ENCODE peak calls at places on chromosomes 13 and 19, in six cellular contexts. One of them, this sample, is unnamed.

GRCh38 chr19:55902080-55902751 is 29.9 kb downstream of the NLRP13 start:
- DNase-seq in IMR-90: no peak
- DNase-seq in skeletal muscle cell: no peak
- DNase-seq in endodermal cell: no peak
- DNase-seq in choroid plexus epithelial cell: no peak
- DNase-seq in fibroblast of lung: no peak
- DNase-seq in this sample: no peak

GRCh38 chr13:73069206-73069815 is 10.5 kb downstream of the KLF5 start:
- DNase-seq in choroid plexus epithelial cell: peak; percentile 49
- DNase-seq in fibroblast of lung: peak; percentile 71
- DNase-seq in endodermal cell: no peak
- DNase-seq in IMR-90: peak; percentile 60
- DNase-seq in skeletal muscle cell: no peak
- DNase-seq in this sample: no peak

GRCh38 chr13:100212904-100213538 is 124.1 kb downstream of the PCCA start:
- DNase-seq in choroid plexus epithelial cell: no peak
- DNase-seq in IMR-90: no peak
- DNase-seq in skeletal muscle cell: no peak
- DNase-seq in endodermal cell: no peak
- DNase-seq in fibroblast of lung: no peak
- DNase-seq in this sample: no peak

GRCh38 chr13:25687622-25688225 is 315.9 kb downstream of the ATP8A2 start:
- DNase-seq in skeletal muscle cell: no peak
- DNase-seq in endodermal cell: no peak
- DNase-seq in choroid plexus epithelial cell: peak; percentile 74
- DNase-seq in IMR-90: no peak
- DNase-seq in fibroblast of lung: peak; percentile 35
- DNase-seq in this sample: no peak

GRCh38 chr19:17915940-17916593 is 16.7 kb upstream of the CCDC124 start:
- DNase-seq in choroid plexus epithelial cell: no peak
- DNase-seq in endodermal cell: no peak
- DNase-seq in skeletal muscle cell: no peak
- DNase-seq in IMR-90: no peak
- DNase-seq in fibroblast of lung: no peak
- DNase-seq in this sample: no peak

GRCh38 chr19:15216363-15216762 is 15.6 kb upstream of the NOTCH3 start:
- DNase-seq in choroid plexus epithelial cell: no peak
- DNase-seq in fibroblast of lung: no peak
- DNase-seq in IMR-90: no peak
- DNase-seq in endodermal cell: no peak
- DNase-seq in skeletal muscle cell: no peak
- DNase-seq in this sample: no peak

GRCh38 chr19:47779524-47780214 is 1.2 kb downstream of the SELENOW start:
- DNase-seq in endodermal cell: no peak
- DNase-seq in IMR-90: no peak
- DNase-seq in skeletal muscle cell: no peak
- DNase-seq in fibroblast of lung: no peak
- DNase-seq in choroid plexus epithelial cell: no peak
- DNase-seq in this sample: peak; percentile 48

GRCh38 chr13:33307820-33308219 is 22.3 kb upstream of the STARD13 start:
- DNase-seq in choroid plexus epithelial cell: no peak
- DNase-seq in endodermal cell: no peak
- DNase-seq in skeletal muscle cell: no peak
- DNase-seq in fibroblast of lung: peak; percentile 90
- DNase-seq in IMR-90: peak; percentile 55
- DNase-seq in this sample: no peak

GRCh38 chr19:13053238-13053637 is 49.4 kb downstream of the LYL1 start:
- DNase-seq in IMR-90: no peak
- DNase-seq in fibroblast of lung: peak; percentile 28
- DNase-seq in choroid plexus epithelial cell: no peak
- DNase-seq in endodermal cell: no peak
- DNase-seq in skeletal muscle cell: no peak
- DNase-seq in this sample: no peak

GRCh38 chr13:89925107-89925506 is 1422.4 kb upstream of the MIR17HG start:
- DNase-seq in IMR-90: peak; percentile 2
- DNase-seq in fibroblast of lung: peak; percentile 20
- DNase-seq in choroid plexus epithelial cell: peak; percentile 78
- DNase-seq in skeletal muscle cell: peak; percentile 25
- DNase-seq in endodermal cell: peak; percentile 66
- DNase-seq in this sample: peak; percentile 10

GRCh38 chr19:53881482-53882390 is at the start of gene PRKCG:
- DNase-seq in IMR-90: no peak
- DNase-seq in skeletal muscle cell: no peak
- DNase-seq in choroid plexus epithelial cell: no peak
- DNase-seq in endodermal cell: peak; percentile 85
- DNase-seq in fibroblast of lung: no peak
- DNase-seq in this sample: peak; percentile 31

GRCh38 chr19:33832633-33833032 is 36.0 kb downstream of the KCTD15 start:
- DNase-seq in IMR-90: no peak
- DNase-seq in skeletal muscle cell: no peak
- DNase-seq in choroid plexus epithelial cell: no peak
- DNase-seq in endodermal cell: no peak
- DNase-seq in fibroblast of lung: no peak
- DNase-seq in this sample: no peak

GRCh38 chr13:51298812-51299211 is 40.7 kb upstream of the SERPINE3 start:
- DNase-seq in skeletal muscle cell: no peak
- DNase-seq in choroid plexus epithelial cell: peak; percentile 48
- DNase-seq in IMR-90: peak; percentile 19
- DNase-seq in endodermal cell: peak; percentile 43
- DNase-seq in fibroblast of lung: peak; percentile 4
- DNase-seq in this sample: no peak

GRCh38 chr13:49304763-49305695 is 57.3 kb downstream of the CDADC1 start:
- DNase-seq in skeletal muscle cell: no peak
- DNase-seq in fibroblast of lung: no peak
- DNase-seq in IMR-90: no peak
- DNase-seq in endodermal cell: no peak
- DNase-seq in choroid plexus epithelial cell: no peak
- DNase-seq in this sample: no peak

GRCh38 chr13:39385621-39386231 is 217.3 kb downstream of the LHFPL6 start:
- DNase-seq in IMR-90: peak; percentile 15
- DNase-seq in skeletal muscle cell: no peak
- DNase-seq in fibroblast of lung: peak; percentile 92
- DNase-seq in endodermal cell: no peak
- DNase-seq in choroid plexus epithelial cell: peak; percentile 63
- DNase-seq in this sample: peak; percentile 70

GRCh38 chr13:112629161-112629560 is 41.2 kb upstream of the TUBGCP3 start:
- DNase-seq in endodermal cell: no peak
- DNase-seq in choroid plexus epithelial cell: no peak
- DNase-seq in IMR-90: no peak
- DNase-seq in fibroblast of lung: no peak
- DNase-seq in skeletal muscle cell: no peak
- DNase-seq in this sample: no peak

GRCh38 chr19:50567052-50567841 is 988 bp downstream of the LRRC4B start:
- DNase-seq in fibroblast of lung: no peak
- DNase-seq in endodermal cell: peak; percentile 59
- DNase-seq in skeletal muscle cell: no peak
- DNase-seq in choroid plexus epithelial cell: no peak
- DNase-seq in IMR-90: no peak
- DNase-seq in this sample: no peak

GRCh38 chr19:50567882-50568281 is 353 bp downstream of the LRRC4B start:
- DNase-seq in endodermal cell: no peak
- DNase-seq in choroid plexus epithelial cell: no peak
- DNase-seq in fibroblast of lung: no peak
- DNase-seq in skeletal muscle cell: no peak
- DNase-seq in IMR-90: no peak
- DNase-seq in this sample: no peak

GRCh38 chr19:50564229-50565105 is 3.8 kb downstream of the LRRC4B start:
- DNase-seq in fibroblast of lung: no peak
- DNase-seq in IMR-90: no peak
- DNase-seq in endodermal cell: peak; percentile 52
- DNase-seq in skeletal muscle cell: no peak
- DNase-seq in choroid plexus epithelial cell: no peak
- DNase-seq in this sample: no peak

GRCh38 chr19:50568321-50569022 is at the start of gene LRRC4B:
- DNase-seq in endodermal cell: peak; percentile 84
- DNase-seq in choroid plexus epithelial cell: no peak
- DNase-seq in skeletal muscle cell: no peak
- DNase-seq in IMR-90: no peak
- DNase-seq in fibroblast of lung: no peak
- DNase-seq in this sample: no peak

DNA sequence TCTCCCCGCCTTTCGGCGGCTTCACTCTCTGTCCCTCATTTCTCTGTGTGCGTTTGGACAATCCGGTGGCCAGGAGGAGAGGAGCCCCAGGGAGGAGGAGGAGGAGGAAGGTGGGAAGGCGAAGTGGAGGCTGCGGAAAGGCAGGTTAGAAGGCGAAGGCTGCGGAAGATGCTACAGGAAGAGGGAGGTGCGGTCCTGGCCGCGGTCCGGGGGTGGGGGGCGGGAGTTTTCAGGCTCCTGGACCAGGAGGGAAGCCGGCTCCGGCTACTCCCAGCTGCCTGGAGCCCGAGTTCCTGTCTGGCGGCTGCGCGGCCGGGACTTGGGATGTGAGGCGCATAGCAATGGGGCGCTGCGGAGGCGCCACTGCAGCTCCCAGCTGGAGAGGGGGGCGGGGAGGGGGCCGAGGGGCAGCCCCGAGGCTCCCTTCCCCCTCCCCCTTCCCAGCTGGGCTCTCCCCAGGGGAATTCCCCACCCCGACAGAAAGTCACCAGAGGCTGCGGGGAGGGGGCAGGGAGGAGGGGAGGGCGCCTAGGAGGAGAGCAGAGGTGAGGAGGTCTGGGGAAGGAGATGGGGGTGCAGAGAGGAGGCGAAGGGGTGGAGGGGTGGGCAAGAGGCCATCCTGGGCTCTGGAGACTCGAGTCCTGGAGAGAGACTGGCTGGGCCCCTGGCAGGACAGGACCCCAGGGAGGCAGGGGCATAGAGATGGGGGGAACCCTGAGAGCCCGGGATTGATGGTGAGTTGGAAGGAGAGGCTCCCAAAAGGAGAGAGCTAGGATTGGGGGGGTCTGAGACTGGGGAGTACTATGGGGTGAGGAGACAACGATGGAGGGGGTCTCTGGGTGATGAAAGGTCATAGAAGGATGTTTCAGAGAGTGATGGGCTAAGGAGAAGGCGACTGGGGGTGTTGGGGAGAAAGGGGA is 2.0 kb downstream of the LRRC4B start:
- DNase-seq in endodermal cell: peak; percentile 77
- DNase-seq in IMR-90: no peak
- DNase-seq in skeletal muscle cell: no peak
- DNase-seq in choroid plexus epithelial cell: no peak
- DNase-seq in fibroblast of lung: no peak
- DNase-seq in this sample: no peak
- H3K4me3 ChIP-seq in endodermal cell: no peak overlapping the region
- H3K4me3 ChIP-seq in IMR-90: no peak overlapping the region
- H3K4me3 ChIP-seq in skeletal muscle cell: no peak overlapping the region
- H3K4me3 ChIP-seq in choroid plexus epithelial cell: no peak overlapping the region
- H3K4me3 ChIP-seq in fibroblast of lung: no peak overlapping the region
- H3K4me3 ChIP-seq in this sample: no peak overlapping the region

GRCh38 chr13:66858163-66858562 is 372.0 kb downstream of the PCDH9 start:
- DNase-seq in skeletal muscle cell: no peak
- DNase-seq in IMR-90: no peak
- DNase-seq in endodermal cell: no peak
- DNase-seq in fibroblast of lung: no peak
- DNase-seq in choroid plexus epithelial cell: no peak
- DNase-seq in this sample: no peak
- H3K4me3 ChIP-seq in skeletal muscle cell: no peak overlapping the region
- H3K4me3 ChIP-seq in IMR-90: no peak overlapping the region
- H3K4me3 ChIP-seq in endodermal cell: no peak overlapping the region
- H3K4me3 ChIP-seq in fibroblast of lung: no peak overlapping the region
- H3K4me3 ChIP-seq in choroid plexus epithelial cell: no peak overlapping the region
- H3K4me3 ChIP-seq in this sample: no peak overlapping the region

DNA sequence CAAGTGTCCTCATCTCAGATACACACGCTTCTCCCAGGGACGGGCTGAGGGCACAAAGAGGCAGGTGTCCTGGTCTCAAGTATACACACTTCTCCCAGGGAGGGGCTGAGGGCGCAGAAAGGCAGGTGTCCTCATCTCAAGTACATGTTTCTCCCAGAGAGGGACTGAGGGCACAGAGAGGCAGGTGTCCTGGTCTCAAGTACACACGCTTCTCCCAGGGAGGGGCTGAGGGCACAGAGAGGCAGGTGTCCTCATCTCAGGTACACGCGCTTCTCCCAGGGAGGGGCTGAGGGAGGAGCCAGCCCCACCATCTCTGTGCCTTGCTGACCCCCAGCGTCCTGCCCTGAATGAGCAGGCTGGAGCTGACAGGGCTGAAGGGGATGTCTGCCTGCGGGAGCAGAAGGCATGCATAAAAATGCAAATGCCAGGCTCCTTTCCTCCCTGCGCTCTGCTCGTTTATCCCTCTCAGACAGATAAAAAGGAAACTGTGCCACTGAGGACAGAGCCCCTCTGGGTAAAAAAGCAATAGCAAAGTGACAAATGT is 96.1 kb upstream of the UQCRFS1 start:
- DNase-seq in IMR-90: no peak
- DNase-seq in choroid plexus epithelial cell: no peak
- DNase-seq in fibroblast of lung: no peak
- DNase-seq in skeletal muscle cell: no peak
- DNase-seq in endodermal cell: peak; percentile 79
- DNase-seq in this sample: no peak
- H3K4me3 ChIP-seq in IMR-90: no peak overlapping the region
- H3K4me3 ChIP-seq in choroid plexus epithelial cell: no peak overlapping the region
- H3K4me3 ChIP-seq in fibroblast of lung: no peak overlapping the region
- H3K4me3 ChIP-seq in skeletal muscle cell: no peak overlapping the region
- H3K4me3 ChIP-seq in endodermal cell: no peak overlapping the region
- H3K4me3 ChIP-seq in this sample: no peak overlapping the region

GRCh38 chr19:50325310-50326100 is 3.7 kb downstream of the KCNC3 start:
- DNase-seq in choroid plexus epithelial cell: peak; percentile 53
- DNase-seq in IMR-90: peak; percentile 13
- DNase-seq in skeletal muscle cell: no peak
- DNase-seq in endodermal cell: peak; percentile 98
- DNase-seq in fibroblast of lung: peak; percentile 20
- DNase-seq in this sample: peak; percentile 50
- H3K4me3 ChIP-seq in choroid plexus epithelial cell: no peak overlapping the region
- H3K4me3 ChIP-seq in IMR-90: no peak overlapping the region
- H3K4me3 ChIP-seq in skeletal muscle cell: no peak overlapping the region
- H3K4me3 ChIP-seq in endodermal cell: peak overlapping the region; percentile 40
- H3K4me3 ChIP-seq in fibroblast of lung: no peak overlapping the region
- H3K4me3 ChIP-seq in this sample: no peak overlapping the region

GRCh38 chr19:36915992-36916830 is at the start of the genes ZNF568 and ZNF829:
- DNase-seq in IMR-90: peak; percentile 83
- DNase-seq in fibroblast of lung: peak; percentile 90
- DNase-seq in skeletal muscle cell: peak; percentile 65
- DNase-seq in endodermal cell: peak; percentile 97
- DNase-seq in choroid plexus epithelial cell: peak; percentile 87
- DNase-seq in this sample: no peak

GRCh38 chr19:36918090-36918489 is 2.0 kb downstream of the ZNF568 start:
- DNase-seq in IMR-90: no peak
- DNase-seq in fibroblast of lung: no peak
- DNase-seq in skeletal muscle cell: no peak
- DNase-seq in endodermal cell: no peak
- DNase-seq in choroid plexus epithelial cell: no peak
- DNase-seq in this sample: no peak

DNA sequence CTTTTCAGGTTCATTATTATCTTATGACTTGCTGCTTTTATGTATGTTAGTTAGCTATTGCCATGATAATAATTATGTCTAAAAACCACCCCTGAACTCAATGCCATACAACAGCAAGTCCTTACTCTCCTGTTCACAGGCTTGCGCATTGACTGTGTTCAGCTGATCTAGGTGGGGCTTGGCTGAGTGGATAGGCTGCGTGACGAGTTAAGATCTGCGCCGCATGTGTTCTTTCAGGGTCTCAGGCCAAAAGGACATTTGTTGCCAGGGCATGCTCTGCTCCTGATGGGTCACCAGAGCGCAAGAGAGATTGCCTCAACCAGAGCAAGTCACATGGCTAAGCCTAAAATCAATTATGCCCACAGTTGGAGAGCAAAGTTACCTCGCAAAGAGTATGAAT is 859 bp downstream of the ZNF568 start:
- DNase-seq in choroid plexus epithelial cell: peak; percentile 55
- DNase-seq in endodermal cell: peak; percentile 39
- DNase-seq in skeletal muscle cell: peak; percentile 5
- DNase-seq in fibroblast of lung: peak; percentile 57
- DNase-seq in IMR-90: peak; percentile 33
- DNase-seq in this sample: no peak
- H3K4me3 ChIP-seq in choroid plexus epithelial cell: peak overlapping the region; percentile 93
- H3K4me3 ChIP-seq in endodermal cell: peak overlapping the region; percentile 99
- H3K4me3 ChIP-seq in skeletal muscle cell: peak overlapping the region; percentile 78
- H3K4me3 ChIP-seq in fibroblast of lung: peak overlapping the region; percentile 81
- H3K4me3 ChIP-seq in IMR-90: peak overlapping the region; percentile 87
- H3K4me3 ChIP-seq in this sample: no peak overlapping the region

This sample was measured in HAP-1.